ENCODE peak calls at places on chromosomes 7 and 10, in ten cellular contexts. T, P, S, U, O, B, J, I, C and G are unnamed samples.

GRCh38 chr10:49143249-49143648 is 9.4 kb upstream of the FAM170B start:
- DNase-seq in I (no peak), C (no peak), J (no peak), S (no peak), T (no peak), U (no peak), B (no peak), O (no peak), P (no peak), G (no peak)

GRCh38 chr7:134083766-134084487 is 43.2 kb upstream of the LRGUK start:
- DNase-seq in O (no peak), I (no peak), T (no peak), P (no peak), S (no peak), U (no peak), C (no peak), B (peak; percentile 34), J (peak; percentile 24), G (no peak)

GRCh38 chr10:78362406-78363022 is 328.9 kb downstream of the RPS24 start:
- DNase-seq in O (peak; percentile 47), P (no peak), S (no peak), B (peak; percentile 22), U (no peak), C (no peak), T (no peak), I (peak; percentile 26), J (no peak), G (peak; percentile 15)

GRCh38 chr7:83475403-83475802 is 173.5 kb downstream of the SEMA3E start:
- DNase-seq in S (no peak), U (no peak), I (no peak), P (no peak), B (peak; percentile 6), O (no peak), C (no peak), J (no peak), T (no peak), G (no peak)

GRCh38 chr10:73836427-73836826 is 25.0 kb upstream of the NDST2 start:
- DNase-seq in U (no peak), B (no peak), S (no peak), I (no peak), O (no peak), J (no peak), T (no peak), P (no peak), C (no peak), G (peak; percentile 41)

GRCh38 chr7:140478361-140479061 is 794 bp downstream of the MKRN1 start:
- DNase-seq in I (no peak), S (peak; percentile 59), J (peak; percentile 72), U (peak; percentile 76), P (peak; percentile 23), C (peak; percentile 30), B (peak; percentile 49), T (peak; percentile 84), O (peak; percentile 61), G (peak; percentile 30)

GRCh38 chr7:29292886-29293658 is 98.5 kb downstream of the CHN2 start:
- DNase-seq in S (no peak), P (no peak), I (no peak), U (no peak), T (no peak), B (no peak), O (no peak), J (no peak), C (no peak), G (no peak)

GRCh38 chr7:378551-379455 is 88.8 kb downstream of the FOXL3 start:
- DNase-seq in O (peak; percentile 39), B (no peak), S (peak; percentile 87), U (peak; percentile 64), T (peak; percentile 34), C (peak; percentile 17), P (no peak), J (no peak), I (no peak), G (no peak)

GRCh38 chr10:79431891-79432831 is 13.3 kb downstream of the ZCCHC24 start:
- DNase-seq in U (no peak), I (no peak), B (no peak), C (no peak), O (no peak), J (peak; percentile 72), P (no peak), T (no peak), S (no peak), G (peak; percentile 34)

GRCh38 chr7:112143567-112143966 is 62.6 kb downstream of the DOCK4 start:
- DNase-seq in U (no peak), O (peak; percentile 37), P (no peak), B (peak; percentile 90), C (no peak), T (no peak), I (peak; percentile 87), S (no peak), J (peak; percentile 74), G (peak; percentile 94)

GRCh38 chr7:82204694-82205093 is 238.9 kb downstream of the CACNA2D1 start:
- DNase-seq in B (peak; percentile 97), I (no peak), T (no peak), C (no peak), U (no peak), J (peak; percentile 13), O (no peak), S (no peak), P (no peak), G (peak; percentile 63)

GRCh38 chr7:6158424-6159096 is 113.9 kb downstream of the CYTH3 start:
- DNase-seq in P (no peak), B (no peak), J (no peak), S (no peak), C (peak; percentile 60), O (no peak), U (no peak), I (no peak), T (peak; percentile 43), G (no peak)

GRCh38 chr7:101678713-101679112 is 49.6 kb upstream of the MYL10 start:
- DNase-seq in C (no peak), S (no peak), B (no peak), U (no peak), J (peak; percentile 41), O (no peak), I (no peak), P (no peak), T (no peak), G (peak; percentile 25)

GRCh38 chr7:85469446-85469970 is 282.7 kb upstream of the SEMA3D start:
- DNase-seq in C (no peak), I (peak; percentile 16), S (no peak), U (no peak), O (no peak), J (no peak), P (no peak), B (peak; percentile 36), T (no peak), G (peak; percentile 63)

GRCh38 chr10:22475857-22476600 is 130.7 kb downstream of the SPAG6 start:
- DNase-seq in I (no peak), U (no peak), T (peak; percentile 76), P (peak; percentile 20), O (peak; percentile 16), B (peak; percentile 9), J (peak; percentile 50), S (no peak), C (peak; percentile 34), G (no peak)

GRCh38 chr7:150979706-150980390 is 1.7 kb upstream of the KCNH2 start:
- DNase-seq in C (no peak), P (no peak), O (no peak), J (no peak), U (no peak), I (no peak), B (no peak), T (no peak), S (no peak), G (no peak)

GRCh38 chr7:75795831-75796285 is 17.7 kb downstream of the CCL24 start:
- DNase-seq in S (peak; percentile 63), I (no peak), T (no peak), J (no peak), O (no peak), B (no peak), P (no peak), C (no peak), U (peak; percentile 67), G (no peak)